ENCODE peak calls at places on chromosomes 1 and 21, in four cellular contexts. One of them, this sample, is unnamed.

GRCh38 chr1:41578712-41579335 is 94.3 kb upstream of the EDN2 start:
- DNase-seq in HFF-Myc: no peak
- DNase-seq in dorsolateral prefrontal cortex: no peak
- DNase-seq in stomach: no peak
- DNase-seq in this sample: peak; percentile 33

GRCh38 chr1:18956189-18957135 is at the start of gene IFFO2:
- DNase-seq in HFF-Myc: peak; percentile 77
- DNase-seq in dorsolateral prefrontal cortex: peak; percentile 95
- DNase-seq in stomach: peak; percentile 99
- DNase-seq in this sample: peak; percentile 88

GRCh38 chr1:214319930-214320329 is 39.0 kb downstream of the SMYD2 start:
- DNase-seq in HFF-Myc: no peak
- DNase-seq in dorsolateral prefrontal cortex: no peak
- DNase-seq in stomach: no peak
- DNase-seq in this sample: no peak

GRCh38 chr1:173100476-173101107 is 49.9 kb upstream of the TNFSF18 start:
- DNase-seq in HFF-Myc: no peak
- DNase-seq in dorsolateral prefrontal cortex: no peak
- DNase-seq in stomach: no peak
- DNase-seq in this sample: no peak

GRCh38 chr21:38773108-38774061 is 32.3 kb upstream of the ETS2 start:
- DNase-seq in HFF-Myc: peak; percentile 97
- DNase-seq in dorsolateral prefrontal cortex: no peak
- DNase-seq in stomach: no peak
- DNase-seq in this sample: peak; percentile 100

GRCh38 chr1:167442142-167442848 is 76.0 kb downstream of the CD247 start:
- DNase-seq in HFF-Myc: peak; percentile 33
- DNase-seq in dorsolateral prefrontal cortex: peak; percentile 81
- DNase-seq in stomach: peak; percentile 92
- DNase-seq in this sample: peak; percentile 71

GRCh38 chr1:213568929-213569815 is 418.6 kb upstream of the PROX1 start:
- DNase-seq in HFF-Myc: no peak
- DNase-seq in dorsolateral prefrontal cortex: no peak
- DNase-seq in stomach: no peak
- DNase-seq in this sample: no peak

GRCh38 chr1:184301228-184301627 is 85.6 kb upstream of the C1orf21 start:
- DNase-seq in HFF-Myc: no peak
- DNase-seq in dorsolateral prefrontal cortex: no peak
- DNase-seq in stomach: no peak
- DNase-seq in this sample: no peak

GRCh38 chr1:42962641-42963377 is 4.1 kb upstream of the SLC2A1 start:
- DNase-seq in HFF-Myc: no peak
- DNase-seq in dorsolateral prefrontal cortex: no peak
- DNase-seq in stomach: peak; percentile 70
- DNase-seq in this sample: peak; percentile 51

GRCh38 chr1:183223467-183223866 is 37.4 kb downstream of the LAMC2 start:
- DNase-seq in HFF-Myc: no peak
- DNase-seq in dorsolateral prefrontal cortex: no peak
- DNase-seq in stomach: no peak
- DNase-seq in this sample: no peak

GRCh38 chr1:35568975-35569395 is 4.1 kb upstream of the TFAP2E start:
- DNase-seq in HFF-Myc: peak; percentile 38
- DNase-seq in dorsolateral prefrontal cortex: peak; percentile 76
- DNase-seq in stomach: peak; percentile 78
- DNase-seq in this sample: peak; percentile 71

GRCh38 chr1:2502210-2502609 is 24.2 kb downstream of the PANK4 start:
- DNase-seq in HFF-Myc: no peak
- DNase-seq in dorsolateral prefrontal cortex: no peak
- DNase-seq in stomach: no peak
- DNase-seq in this sample: no peak

GRCh38 chr1:173507205-173507846 is 30.2 kb downstream of the PRDX6 start:
- DNase-seq in HFF-Myc: peak; percentile 21
- DNase-seq in dorsolateral prefrontal cortex: no peak
- DNase-seq in stomach: no peak
- DNase-seq in this sample: peak; percentile 59

GRCh38 chr1:65830306-65830705 is 37.6 kb downstream of the PDE4B start:
- DNase-seq in HFF-Myc: no peak
- DNase-seq in dorsolateral prefrontal cortex: no peak
- DNase-seq in stomach: no peak
- DNase-seq in this sample: no peak

GRCh38 chr21:38258803-38259485 is 2.2 kb downstream of the KCNJ15 start:
- DNase-seq in HFF-Myc: no peak
- DNase-seq in dorsolateral prefrontal cortex: no peak
- DNase-seq in stomach: no peak
- DNase-seq in this sample: peak; percentile 98

GRCh38 chr1:42849944-42850343 is 3.5 kb downstream of the ZNF691 start:
- DNase-seq in HFF-Myc: no peak
- DNase-seq in dorsolateral prefrontal cortex: no peak
- DNase-seq in stomach: no peak
- DNase-seq in this sample: no peak

GRCh38 chr1:231626951-231627614 is 493 bp downstream of the DISC1 start:
- DNase-seq in HFF-Myc: no peak
- DNase-seq in dorsolateral prefrontal cortex: peak; percentile 44
- DNase-seq in stomach: peak; percentile 49
- DNase-seq in this sample: no peak

GRCh38 chr1:40256401-40257084 is 1.5 kb upstream of the ZMPSTE24 start:
- DNase-seq in HFF-Myc: no peak
- DNase-seq in dorsolateral prefrontal cortex: no peak
- DNase-seq in stomach: no peak
- DNase-seq in this sample: no peak

GRCh38 chr1:119139857-119140176 is 636 bp downstream of the WARS2 start:
- DNase-seq in HFF-Myc: no peak
- DNase-seq in dorsolateral prefrontal cortex: peak; percentile 52
- DNase-seq in stomach: no peak
- DNase-seq in this sample: no peak

GRCh38 chr1:39573736-39574624 is 2.6 kb downstream of the PABPC4 start:
- DNase-seq in HFF-Myc: no peak
- DNase-seq in dorsolateral prefrontal cortex: no peak
- DNase-seq in stomach: no peak
- DNase-seq in this sample: peak; percentile 47

DNA sequence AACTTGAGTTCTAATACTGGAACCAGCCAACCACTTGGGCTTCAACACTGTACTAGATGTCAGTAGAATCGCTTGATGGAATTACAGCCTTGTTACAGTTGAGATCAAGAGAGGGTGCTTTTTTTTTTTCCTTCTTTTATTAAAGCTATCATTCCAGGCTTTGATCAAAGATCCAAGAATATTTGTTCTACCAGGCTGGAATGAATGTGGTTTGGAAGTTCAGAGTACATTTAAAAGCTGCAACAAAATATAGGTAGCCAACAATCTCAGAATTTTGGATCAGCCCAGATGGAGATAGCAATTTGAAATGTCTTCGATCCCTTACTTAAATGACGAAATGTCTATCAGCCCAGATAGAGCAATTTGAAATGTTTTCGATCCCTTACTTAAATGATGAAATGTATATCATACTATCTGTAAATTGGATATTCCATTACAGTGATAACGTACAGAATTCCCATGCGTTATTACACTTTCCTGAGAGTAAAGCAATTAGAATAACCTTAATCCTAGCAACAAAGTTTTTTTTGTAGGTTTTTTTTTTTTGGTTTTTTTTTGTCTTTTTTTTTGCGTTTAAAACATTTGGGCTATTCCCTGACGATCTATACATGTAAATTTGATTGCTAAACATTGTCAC is 3.6 kb downstream of the ZNF281 start:
- DNase-seq in HFF-Myc: no peak
- DNase-seq in dorsolateral prefrontal cortex: no peak
- DNase-seq in stomach: no peak
- DNase-seq in this sample: no peak
- H3K4me3 ChIP-seq in HFF-Myc: no peak overlapping the region
- H3K4me3 ChIP-seq in dorsolateral prefrontal cortex: peak overlapping the region; percentile 28
- H3K4me3 ChIP-seq in stomach: no peak overlapping the region
- H3K4me3 ChIP-seq in this sample: no peak overlapping the region

GRCh38 chr21:41611966-41612606 is 104.1 kb upstream of the TMPRSS2 start:
- DNase-seq in HFF-Myc: no peak
- DNase-seq in dorsolateral prefrontal cortex: no peak
- DNase-seq in stomach: peak; percentile 63
- DNase-seq in this sample: peak; percentile 47
- TF ChIP-seq CTCF in HFF-Myc: no peak
- TF ChIP-seq CTCF in dorsolateral prefrontal cortex: no peak
- TF ChIP-seq CTCF in stomach: no peak
- TF ChIP-seq CTCF in this sample: peak; percentile 23

DNA sequence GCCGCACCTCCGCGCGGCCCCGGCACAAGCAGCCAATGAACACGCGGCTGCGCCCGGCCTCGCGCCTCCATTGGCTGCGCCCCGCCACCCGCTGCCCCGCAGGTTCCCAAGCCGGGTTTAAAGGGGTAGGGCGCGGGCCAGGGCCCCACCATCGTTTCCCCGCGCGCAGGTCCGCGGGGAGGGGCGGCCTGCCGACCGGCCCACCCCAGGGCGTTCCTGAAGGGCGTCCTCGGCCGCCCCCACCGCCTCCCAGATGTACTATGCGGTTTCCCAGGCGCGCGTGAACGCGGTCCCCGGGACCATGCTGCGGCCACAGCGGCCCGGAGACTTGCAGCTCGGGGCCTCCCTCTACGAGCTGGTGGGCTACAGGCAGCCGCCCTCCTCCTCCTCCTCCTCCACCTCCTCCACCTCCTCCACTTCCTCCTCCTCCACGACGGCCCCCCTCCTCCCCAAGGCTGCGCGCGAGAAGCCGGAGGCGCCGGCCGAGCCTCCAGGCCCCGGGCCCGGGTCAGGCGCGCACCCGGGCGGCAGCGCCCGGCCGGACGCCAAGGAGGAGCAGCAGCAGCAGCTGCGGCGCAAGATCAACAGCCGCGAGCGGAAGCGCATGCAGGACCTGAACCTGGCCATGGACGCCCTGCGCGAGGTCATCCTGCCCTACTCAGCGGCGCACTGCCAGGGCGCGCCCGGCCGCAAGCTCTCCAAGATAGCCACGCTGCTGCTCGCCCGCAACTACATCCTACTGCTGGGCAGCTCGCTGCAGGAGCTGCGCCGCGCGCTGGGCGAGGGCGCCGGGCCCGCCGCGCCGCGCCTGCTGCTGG is at the start of gene OLIG1:
- DNase-seq in HFF-Myc: no peak
- DNase-seq in dorsolateral prefrontal cortex: peak; percentile 77
- DNase-seq in stomach: peak; percentile 35
- DNase-seq in this sample: peak; percentile 8
- H3K4me3 ChIP-seq in HFF-Myc: no peak within 1 kb of the TSS
- H3K4me3 ChIP-seq in dorsolateral prefrontal cortex: peak within 1 kb of the TSS; percentile 68
- H3K4me3 ChIP-seq in stomach: peak within 1 kb of the TSS; percentile 37
- H3K4me3 ChIP-seq in this sample: no peak within 1 kb of the TSS

GRCh38 chr1:204828352-204828850 is 42.3 kb upstream of the NFASC start:
- DNase-seq in HFF-Myc: no peak
- DNase-seq in dorsolateral prefrontal cortex: peak; percentile 76
- DNase-seq in stomach: peak; percentile 48
- DNase-seq in this sample: peak; percentile 49
- TF ChIP-seq CTCF in HFF-Myc: no peak
- TF ChIP-seq CTCF in dorsolateral prefrontal cortex: peak; percentile 50
- TF ChIP-seq CTCF in stomach: peak; percentile 8
- TF ChIP-seq CTCF in this sample: no peak

DNA sequence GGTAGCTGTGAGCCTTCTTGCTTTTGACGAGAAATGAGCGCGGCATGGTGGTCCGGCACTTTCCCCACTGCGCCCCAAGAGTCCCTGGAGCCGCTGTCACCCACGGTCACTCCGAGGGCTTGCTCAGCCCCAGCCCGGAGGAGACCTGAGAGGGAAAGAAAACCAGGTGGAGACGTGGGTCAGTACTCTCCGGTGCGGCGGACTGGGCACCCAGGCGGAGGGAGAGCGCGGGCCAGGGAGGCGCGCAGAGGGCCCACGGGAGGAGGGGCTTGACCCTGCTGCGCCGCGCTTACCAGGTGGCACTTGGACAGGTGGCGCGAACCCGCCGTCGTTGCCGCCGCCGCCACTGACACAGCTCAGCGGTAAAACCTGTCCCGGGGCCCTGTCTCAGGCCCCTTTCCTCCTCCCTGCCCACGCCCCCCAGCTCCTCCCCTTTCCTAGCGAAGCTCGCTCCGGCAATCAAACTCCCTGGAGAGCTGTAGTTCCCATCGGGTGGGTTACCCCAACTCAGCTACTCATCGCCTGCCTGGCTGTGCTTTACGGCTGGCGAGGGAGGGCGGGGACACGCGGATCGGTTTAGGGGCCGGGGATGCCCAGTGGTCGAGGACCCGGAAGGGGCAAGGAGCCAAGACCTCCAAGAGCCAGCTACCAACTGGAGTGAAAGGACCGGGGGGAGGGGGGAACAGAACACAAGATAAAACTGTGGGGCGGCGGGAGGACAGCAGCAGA is 3.1 kb downstream of the GFI1 start:
- DNase-seq in HFF-Myc: no peak
- DNase-seq in dorsolateral prefrontal cortex: no peak
- DNase-seq in stomach: no peak
- DNase-seq in this sample: no peak
- H3K4me3 ChIP-seq in HFF-Myc: no peak overlapping the region
- H3K4me3 ChIP-seq in dorsolateral prefrontal cortex: peak overlapping the region; percentile 53
- H3K4me3 ChIP-seq in stomach: peak overlapping the region; percentile 47
- H3K4me3 ChIP-seq in this sample: no peak overlapping the region

This sample was measured in fibroblast of mammary gland.